ENCODE peak calls at places on chromosome 3, in four cellular contexts. R is PC-9, Q is GM23248, V is GM23338. B is an unnamed sample.

GRCh38 chr3:9762871-9763270 is 6.9 kb downstream of the CAMK1 start:
- DNase-seq in Q (no peak), R (no peak), V (no peak), B (no peak)

GRCh38 chr3:85760342-85760741 is 801.6 kb downstream of the CADM2 start:
- DNase-seq in V (no peak), Q (no peak), R (no peak), B (peak; percentile 86)

GRCh38 chr3:117105650-117106049 is 396.1 kb downstream of the TUSC7 start:
- DNase-seq in R (no peak), Q (peak; percentile 72), V (no peak), B (no peak)

GRCh38 chr3:127448671-127449070 is 141.9 kb downstream of the TPRA1 start:
- DNase-seq in R (no peak), Q (no peak), V (no peak), B (no peak)

GRCh38 chr3:184058029-184058428 is 5.2 kb downstream of the HTR3C start:
- DNase-seq in R (no peak), Q (peak; percentile 92), V (no peak), B (peak; percentile 80)

GRCh38 chr3:123971416-123971815 is 10.4 kb upstream of the CCDC14 start:
- DNase-seq in Q (no peak), V (no peak), R (no peak), B (no peak)

GRCh38 chr3:108391917-108392585 is 95.7 kb downstream of the HHLA2 start:
- DNase-seq in Q (peak; percentile 53), R (no peak), V (no peak), B (peak; percentile 84)

GRCh38 chr3:182018361-182018760 is 306.6 kb downstream of the SOX2 start:
- DNase-seq in V (no peak), R (no peak), Q (no peak), B (no peak)

GRCh38 chr3:142888099-142888483 is 792 bp downstream of the PCOLCE2 start:
- DNase-seq in Q (peak; percentile 69), V (peak; percentile 77), R (no peak), B (peak; percentile 69)

GRCh38 chr3:138047596-138048195 is 37.7 kb downstream of the CLDN18 start:
- DNase-seq in R (no peak), V (no peak), Q (no peak), B (no peak)

GRCh38 chr3:172288625-172289024 is 159.6 kb downstream of the GHSR start:
- DNase-seq in V (no peak), Q (no peak), R (no peak), B (no peak)

GRCh38 chr3:174243194-174243593 is 615.9 kb upstream of the NAALADL2 start:
- DNase-seq in Q (peak; percentile 66), R (no peak), V (no peak), B (no peak)

GRCh38 chr3:112228786-112229185 is 65.2 kb downstream of the SLC9C1 start:
- DNase-seq in Q (no peak), R (no peak), V (no peak), B (no peak)

GRCh38 chr3:158094235-158094916 is 11.8 kb downstream of the SHOX2 start:
- DNase-seq in V (peak; percentile 78), Q (no peak), R (no peak), B (no peak)

GRCh38 chr3:185527364-185527763 is 25.0 kb downstream of the LIPH start:
- DNase-seq in Q (no peak), R (no peak), V (no peak), B (peak; percentile 57)

GRCh38 chr3:136682740-136683312 is 69.4 kb downstream of the STAG1 start:
- DNase-seq in R (no peak), Q (no peak), V (no peak), B (no peak)

GRCh38 chr3:12476238-12476897 is 7.9 kb upstream of the TSEN2 start:
- DNase-seq in Q (peak; percentile 71), R (no peak), V (no peak), B (peak; percentile 92)

GRCh38 chr3:126107960-126108688 is 24.2 kb upstream of the SLC41A3 start:
- DNase-seq in R (no peak), V (no peak), Q (peak; percentile 37), B (no peak)

GRCh38 chr3:185353823-185354614 is 8.9 kb upstream of the MAP3K13 start:
- DNase-seq in V (peak; percentile 98), Q (peak; percentile 49), R (peak; percentile 78), B (peak; percentile 91)

GRCh38 chr3:184155644-184156521 is 706 bp downstream of the DVL3 start:
- DNase-seq in R (no peak), V (peak; percentile 61), Q (peak; percentile 76), B (peak; percentile 33)

GRCh38 chr3:184874709-184875644 is 63.0 kb downstream of the VPS8 start:
- DNase-seq in Q (peak; percentile 53), V (peak; percentile 75), R (peak; percentile 37), B (peak; percentile 63)

GRCh38 chr3:184361932-184362667 is 590 bp downstream of the POLR2H start:
- DNase-seq in Q (peak; percentile 72), R (peak; percentile 87), V (peak; percentile 54), B (peak; percentile 68)

GRCh38 chr3:79461129-79461792 is 306.5 kb downstream of the ROBO1 start:
- DNase-seq in V (no peak), R (no peak), Q (peak; percentile 66), B (no peak)

GRCh38 chr3:131453536-131453935 is 49.2 kb downstream of the MRPL3 start:
- DNase-seq in R (no peak), Q (peak; percentile 27), V (no peak), B (no peak)

GRCh38 chr3:21750831-21751391 is at the start of gene ZNF385D:
- DNase-seq in R (peak; percentile 3), V (peak; percentile 92), Q (peak; percentile 86), B (peak; percentile 73)

GRCh38 chr3:106508331-106508893 is 639.6 kb upstream of the CBLB start:
- DNase-seq in R (no peak), V (no peak), Q (no peak), B (peak; percentile 28)

GRCh38 chr3:66464512-66464894 is 36.3 kb downstream of the LRIG1 start:
- DNase-seq in V (no peak), R (no peak), Q (peak; percentile 12), B (no peak)

GRCh38 chr3:66465034-66465433 is 35.8 kb downstream of the LRIG1 start:
- DNase-seq in Q (no peak), V (no peak), R (no peak), B (no peak)

GRCh38 chr3:66468016-66468735 is 32.6 kb downstream of the LRIG1 start:
- DNase-seq in Q (peak; percentile 78), V (no peak), R (no peak), B (no peak)

GRCh38 chr3:66465587-66465986 is 35.2 kb downstream of the LRIG1 start:
- DNase-seq in Q (no peak), R (no peak), V (no peak), B (no peak)

GRCh38 chr3:66466606-66467270 is 34.1 kb downstream of the LRIG1 start:
- DNase-seq in R (no peak), V (no peak), Q (no peak), B (no peak)
- H2AFZ ChIP-seq in R (no peak overlapping the region), V (no peak overlapping the region), Q (no peak overlapping the region), B (no peak overlapping the region)

GRCh38 chr3:64238971-64239667 is 13.9 kb upstream of the PRICKLE2 start:
- DNase-seq in V (peak; percentile 89), R (peak; percentile 74), Q (peak; percentile 96), B (peak; percentile 45)
- H3K4me3 ChIP-seq in V (peak overlapping the region; percentile 22), R (no peak overlapping the region), Q (peak overlapping the region; percentile 48), B (no peak overlapping the region)

GRCh38 chr3:197749315-197749600 is 425 bp upstream of the FYTTD1 start:
- DNase-seq in R (no peak), Q (peak; percentile 81), V (peak; percentile 76), B (peak; percentile 60)

GRCh38 chr3:197750863-197751737 is 1.4 kb downstream of the FYTTD1 start:
- DNase-seq in R (peak; percentile 40), Q (peak; percentile 77), V (no peak), B (peak; percentile 29)

GRCh38 chr3:197750396-197750831 is 731 bp downstream of the FYTTD1 start:
- DNase-seq in V (peak; percentile 83), Q (peak; percentile 92), R (peak; percentile 55), B (peak; percentile 61)

GRCh38 chr3:197748597-197749314 is 927 bp upstream of the FYTTD1 start:
- DNase-seq in V (no peak), Q (peak; percentile 81), R (no peak), B (no peak)

DNA sequence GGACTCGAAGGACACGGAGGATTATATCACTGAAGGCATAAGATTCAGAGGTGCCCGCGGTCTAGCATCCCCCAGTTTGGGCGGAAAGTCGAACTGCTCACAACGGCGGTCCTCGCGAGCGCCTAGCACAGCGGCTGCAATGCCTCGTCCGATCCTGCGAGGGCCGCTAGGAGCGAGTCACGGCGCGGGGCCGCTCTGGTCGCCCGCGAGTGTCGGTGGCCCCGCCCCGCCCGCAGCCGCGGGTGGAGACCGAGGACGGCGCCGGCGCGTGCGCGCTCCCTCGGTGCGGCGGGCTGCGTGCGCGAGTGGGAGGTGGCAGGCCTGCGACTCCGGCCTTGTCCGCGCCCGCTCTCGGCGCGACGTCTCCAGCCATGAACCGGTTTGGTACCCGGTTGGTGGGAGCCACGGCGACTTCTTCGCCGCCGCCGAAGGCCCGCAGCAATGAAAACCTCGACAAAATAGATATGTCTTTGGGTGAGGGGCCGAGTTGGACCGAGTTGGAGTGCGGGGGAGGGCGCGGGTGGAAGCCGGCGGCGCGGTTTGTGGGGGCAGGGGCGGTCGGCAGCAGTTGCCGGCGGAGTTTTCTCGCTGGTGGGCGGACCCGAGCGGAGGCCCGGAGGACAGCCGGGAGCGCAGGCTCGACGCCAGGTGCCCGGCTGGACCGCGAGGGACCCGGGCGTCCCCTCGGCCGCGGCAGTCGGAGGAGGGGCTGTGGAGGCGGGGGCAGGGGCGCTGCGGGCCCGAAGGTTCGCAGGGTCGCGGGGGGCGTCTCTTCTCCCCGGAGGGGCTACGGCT is at the start of gene FYTTD1:
- DNase-seq in Q (peak; percentile 96), V (peak; percentile 77), R (peak; percentile 96), B (peak; percentile 91)
- H3F3A ChIP-seq in Q (peaks cover 31% of the 10 kb centered on the region), V (peaks cover 13% of the 10 kb centered on the region), R (peaks cover 59% of the 10 kb centered on the region), B (no peaks in the 10 kb centered on the region)

GRCh38 chr3:30012941-30013543 is 593.4 kb upstream of the TGFBR2 start:
- DNase-seq in Q (peak; percentile 81), R (peak; percentile 55), V (peak; percentile 93), B (peak; percentile 92)
- H2AFZ ChIP-seq in Q (no peak overlapping the region), R (no peak overlapping the region), V (no peak overlapping the region), B (no peak overlapping the region)

B was measured in PC-3.